ENCODE peak calls at places on chromosome 12, in four cellular contexts. L, H, D and S are unnamed samples.

GRCh38 chr12:107616941-107617340 is 68.7 kb upstream of the PWP1 start:
- DNase-seq in L (no peak), H (no peak), D (peak), S (no peak)

GRCh38 chr12:12214635-12215131 is 52.2 kb downstream of the LRP6 start:
- DNase-seq in L (no peak), H (peak), D (no peak), S (no peak)

GRCh38 chr12:106839343-106839742 is 64.9 kb downstream of the RIC8B start:
- DNase-seq in L (no peak), H (no peak), D (no peak), S (no peak)

GRCh38 chr12:112305951-112306350 is 76.3 kb downstream of the HECTD4 start:
- DNase-seq in L (no peak), H (no peak), D (no peak), S (peak)

GRCh38 chr12:15274561-15274967 is 47.7 kb upstream of the PTPRO start:
- DNase-seq in L (no peak), H (no peak), D (no peak), S (peak)

GRCh38 chr12:1212529-1212928 is 221.5 kb downstream of the ERC1 start:
- DNase-seq in L (no peak), H (no peak), D (no peak), S (no peak)

GRCh38 chr12:104752883-104753282 is 205.2 kb downstream of the SLC41A2 start:
- DNase-seq in L (no peak), H (no peak), D (no peak), S (no peak)

GRCh38 chr12:101925935-101926334 is 48.6 kb downstream of the DRAM1 start:
- DNase-seq in L (no peak), H (no peak), D (no peak), S (no peak)

GRCh38 chr12:16012086-16012485 is 101.0 kb downstream of the DERA start:
- DNase-seq in L (no peak), H (no peak), D (peak), S (no peak)

GRCh38 chr12:5083955-5084849 is 40.5 kb downstream of the KCNA5 start:
- DNase-seq in L (peak), H (peak), D (peak), S (peak)

GRCh38 chr12:111034911-111035577 is 114.7 kb upstream of the MYL2 start:
- DNase-seq in L (peak), H (peak), D (peak), S (no peak)

GRCh38 chr12:84506317-84506716 is 406.3 kb downstream of the SLC6A15 start:
- DNase-seq in L (no peak), H (no peak), D (no peak), S (no peak)

GRCh38 chr12:122201381-122201780 is 2.1 kb upstream of the B3GNT4 start:
- DNase-seq in L (no peak), H (no peak), D (no peak), S (no peak)

GRCh38 chr12:46507766-46508165 is 135.2 kb upstream of the SLC38A2 start:
- DNase-seq in L (no peak), H (no peak), D (no peak), S (no peak)

GRCh38 chr12:80017261-80017870 is 82.0 kb upstream of the OTOGL start:
- DNase-seq in L (no peak), H (no peak), D (no peak), S (no peak)

GRCh38 chr12:2615665-2616387 is 178.9 kb upstream of the FKBP4 start:
- DNase-seq in L (no peak), H (no peak), D (no peak), S (no peak)

GRCh38 chr12:27635349-27635972 is 60.8 kb upstream of the REP15 start:
- DNase-seq in L (peak), H (peak), D (no peak), S (no peak)